ENCODE peak calls at places on chromosome 14, in four cellular contexts. Y is trophoblast cell, B is neuronal stem cell, P is PC-3. C is an unnamed sample.

GRCh38 chr14:58716706-58717105 is 78.9 kb downstream of the DACT1 start:
- DNase-seq in Y (no peak), P (peak), B (no peak), C (no peak)

GRCh38 chr14:94770815-94771190 is 890 bp upstream of the GSC start:
- DNase-seq in P (no peak), B (no peak), Y (no peak), C (no peak)

GRCh38 chr14:65491274-65491673 is 78.7 kb downstream of the FUT8 start:
- DNase-seq in P (no peak), B (no peak), Y (no peak), C (no peak)

GRCh38 chr14:69093551-69094421 is 59.1 kb downstream of the DCAF5 start:
- DNase-seq in P (peak), B (no peak), Y (peak), C (peak)

GRCh38 chr14:29821665-29822429 is 105.8 kb downstream of the PRKD1 start:
- DNase-seq in P (peak), B (no peak), Y (no peak), C (no peak)

GRCh38 chr14:28661171-28661772 is 105.3 kb upstream of the FOXG1 start:
- DNase-seq in Y (peak), P (peak), B (no peak), C (peak)

GRCh38 chr14:26960049-26960688 is 362.3 kb upstream of the NOVA1 start:
- DNase-seq in Y (peak), P (no peak), B (peak), C (no peak)

GRCh38 chr14:100279563-100279962 is 26.7 kb downstream of the SLC25A29 start:
- DNase-seq in P (no peak), Y (no peak), B (no peak), C (no peak)

GRCh38 chr14:69312608-69313007 is 52.6 kb downstream of the GALNT16 start:
- DNase-seq in B (no peak), P (no peak), Y (no peak), C (no peak)

GRCh38 chr14:100375273-100375962 is 52.3 kb downstream of the SLC25A47 start:
- DNase-seq in Y (peak), B (no peak), P (peak), C (peak)

GRCh38 chr14:95482967-95483842 is 33.2 kb downstream of the SYNE3 start:
- DNase-seq in B (no peak), Y (peak), P (peak), C (peak)

GRCh38 chr14:31059152-31059924 is 33.2 kb upstream of the STRN3 start:
- DNase-seq in B (no peak), P (peak), Y (peak), C (peak)

GRCh38 chr14:97785495-97785894 is 988.3 kb downstream of the VRK1 start:
- DNase-seq in P (no peak), B (no peak), Y (no peak), C (no peak)
- H2AFZ ChIP-seq in P (no peak), B (no peak), Y (no peak), C (no peak)

GRCh38 chr14:104224516-104225281 is 86.3 kb downstream of the KIF26A start:
- DNase-seq in P (no peak), B (no peak), Y (no peak), C (no peak)
- H3K4me3 ChIP-seq in P (no peak), B (no peak), Y (no peak), C (no peak)

GRCh38 chr14:76333664-76334063 is 42.3 kb upstream of the ESRRB start:
- DNase-seq in B (no peak), P (no peak), Y (no peak), C (no peak)

GRCh38 chr14:76336876-76337275 is 39.1 kb upstream of the ESRRB start:
- DNase-seq in Y (no peak), B (no peak), P (no peak), C (no peak)

GRCh38 chr14:76343386-76343785 is 32.6 kb upstream of the ESRRB start:
- DNase-seq in B (no peak), P (no peak), Y (no peak), C (no peak)

GRCh38 chr14:76339922-76340615 is 35.9 kb upstream of the ESRRB start:
- DNase-seq in Y (no peak), P (no peak), B (no peak), C (no peak)

GRCh38 chr14:76337619-76338545 is 38.1 kb upstream of the ESRRB start:
- DNase-seq in P (peak), B (no peak), Y (no peak), C (no peak)
- H2AFZ ChIP-seq in P (peak), B (peak), Y (no peak), C (no peak)

DNA sequence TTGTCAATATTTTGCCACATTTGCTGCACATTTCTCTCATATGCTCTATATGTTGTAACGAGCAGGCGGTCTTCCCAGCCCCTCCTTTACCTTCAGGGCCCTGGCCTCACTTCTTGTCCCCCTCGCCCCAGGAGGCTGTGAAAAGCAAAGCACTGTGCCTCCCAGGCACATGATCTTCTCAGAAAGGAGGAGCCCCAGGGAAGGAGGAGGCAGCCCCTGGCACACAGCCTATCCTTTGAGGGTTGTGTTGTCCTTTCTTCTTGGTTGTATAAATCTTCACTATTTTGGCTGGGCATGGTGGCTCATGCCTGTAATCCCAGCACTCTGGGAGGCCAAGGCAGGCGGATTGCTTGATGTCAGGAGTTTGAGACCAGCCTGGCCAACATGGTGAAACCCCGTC is 77.0 kb downstream of the PPP2R5C start:
- DNase-seq in Y (no peak), B (no peak), P (no peak), C (no peak)
- H3K4me3 ChIP-seq in Y (no peak), B (no peak), P (no peak), C (no peak)

GRCh38 chr14:56118611-56119181 is 485 bp downstream of the PELI2 start:
- DNase-seq in B (no peak), Y (no peak), P (no peak), C (no peak)

GRCh38 chr14:56119221-56119967 is 1.2 kb downstream of the PELI2 start:
- DNase-seq in P (no peak), Y (peak), B (peak), C (no peak)

GRCh38 chr14:56121786-56122185 is 3.6 kb downstream of the PELI2 start:
- DNase-seq in P (no peak), Y (no peak), B (no peak), C (no peak)

GRCh38 chr14:56122306-56122705 is 4.1 kb downstream of the PELI2 start:
- DNase-seq in B (no peak), Y (no peak), P (no peak), C (no peak)

DNA sequence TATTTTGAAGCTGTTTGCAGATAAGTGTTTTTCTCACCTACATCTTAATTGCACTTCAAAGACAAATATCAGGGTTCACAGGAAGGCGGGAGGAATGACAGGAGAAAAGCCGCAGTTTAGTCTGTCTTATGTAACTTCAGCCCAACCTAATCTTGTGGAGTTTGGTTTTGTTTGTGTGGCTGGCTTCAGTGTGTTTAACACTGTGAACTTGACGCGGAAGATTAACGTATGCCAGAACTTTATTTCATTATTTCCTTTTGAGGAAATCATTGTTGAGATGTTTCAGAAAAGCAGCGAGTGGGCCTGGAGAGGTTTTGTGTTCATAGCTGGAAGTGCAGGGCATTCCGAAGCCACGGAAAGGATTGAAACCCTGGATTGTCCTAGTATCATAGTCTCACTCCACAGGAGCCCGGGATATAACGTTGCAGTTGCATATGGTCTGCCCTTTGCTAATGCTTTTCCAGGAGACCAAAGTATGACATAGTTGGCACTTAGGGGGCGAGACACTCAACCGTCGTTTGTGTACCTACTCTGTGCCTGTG is 2.0 kb downstream of the PELI2 start:
- DNase-seq in P (no peak), B (no peak), Y (no peak), C (no peak)
- H2AFZ ChIP-seq in P (no peak), B (peak), Y (no peak), C (peak)

GRCh38 chr14:105490318-105490571 is 801 bp upstream of the TEDC1 start:
- DNase-seq in Y (no peak), B (no peak), P (no peak), C (no peak)

GRCh38 chr14:105488781-105489606 is 2.1 kb upstream of the TEDC1 start:
- DNase-seq in B (no peak), P (no peak), Y (no peak), C (no peak)

GRCh38 chr14:105490572-105491365 is at the start of gene TEDC1:
- DNase-seq in Y (peak), B (peak), P (peak), C (peak)

GRCh38 chr14:105487986-105488777 is 1.5 kb downstream of the CRIP1 start:
- DNase-seq in P (no peak), B (no peak), Y (no peak), C (no peak)

GRCh38 chr14:105489607-105490317 is 1.3 kb upstream of the TEDC1 start:
- DNase-seq in P (peak), Y (peak), B (no peak), C (peak)
- H3K4me3 ChIP-seq in P (peak), Y (peak), B (peak), C (peak)

DNA sequence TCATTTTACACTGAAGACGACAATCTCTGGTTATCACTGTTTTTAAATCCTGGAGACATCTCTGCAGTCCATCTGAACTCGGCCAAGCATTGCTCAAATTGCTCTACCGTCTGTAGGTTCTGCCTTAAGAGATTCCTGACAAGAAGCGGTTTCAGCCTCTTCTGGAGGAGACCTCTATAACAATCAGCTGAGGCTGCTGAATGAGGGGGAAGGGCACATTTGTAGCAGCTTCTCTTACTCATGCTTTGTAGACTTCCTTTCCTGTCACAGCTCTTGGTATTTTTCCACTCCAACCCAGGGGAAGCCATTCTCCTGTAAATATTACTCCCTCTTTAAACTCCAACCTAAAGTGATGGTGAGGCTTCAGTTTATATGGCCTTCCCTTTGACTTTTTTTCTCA is 3.0 kb downstream of the ARG2 start:
- DNase-seq in Y (peak), B (peak), P (peak), C (peak)
- H2AFZ ChIP-seq in Y (no peak), B (peak), P (peak), C (peak)

DNA sequence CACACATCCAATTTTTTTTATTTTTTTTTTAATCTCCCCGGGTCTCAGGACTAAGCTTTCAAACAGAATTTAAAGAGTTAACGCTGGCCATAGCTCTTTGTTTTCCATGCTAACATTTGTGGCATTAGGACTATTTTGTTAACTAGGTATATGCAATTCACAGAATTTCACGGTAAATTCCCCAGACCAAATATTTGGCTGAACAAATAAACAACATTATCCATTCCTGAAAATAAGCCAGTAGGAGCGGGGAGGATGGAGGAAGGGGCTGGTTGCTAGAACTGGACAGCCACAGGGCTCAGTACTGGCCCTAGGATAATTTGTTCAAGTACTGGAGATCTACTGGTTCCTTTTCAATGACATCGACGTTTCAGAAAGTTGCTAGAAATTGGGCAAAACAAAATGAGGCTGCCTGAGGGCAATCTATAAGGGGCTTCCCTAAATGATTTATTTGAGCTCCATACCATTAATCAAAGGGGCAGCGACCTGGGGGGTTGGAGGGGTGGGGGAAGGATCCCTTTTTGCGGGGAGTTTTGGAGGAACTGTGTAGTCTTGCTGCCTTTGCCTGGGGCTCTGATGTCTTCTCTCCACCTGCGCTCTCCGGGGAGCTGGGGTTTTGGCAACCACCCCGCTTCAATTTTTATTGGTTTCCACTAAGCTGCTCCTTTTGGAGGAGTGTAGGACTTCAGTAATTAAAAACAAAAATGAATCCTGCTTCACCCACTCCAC is 9.0 kb downstream of the BMP4 start:
- DNase-seq in B (no peak), P (no peak), Y (peak), C (peak)
- H3K4me3 ChIP-seq in B (no peak), P (no peak), Y (no peak), C (no peak)

GRCh38 chr14:96588410-96589249 is 86.4 kb downstream of the PAPOLA start:
- DNase-seq in B (no peak), Y (no peak), P (no peak), C (no peak)
- H2AFZ ChIP-seq in B (peak), Y (no peak), P (no peak), C (no peak)

C was measured in astrocyte.